ENCODE peak calls at places on chromosomes 11 and 22, in six cellular contexts. L, C, S, D, O and P are unnamed samples.

GRCh38 chr11:12089041-12089440 is 21.3 kb upstream of the MICAL2 start:
- DNase-seq in L (no peak), D (no peak), O (no peak), C (no peak), S (no peak), P (no peak)

GRCh38 chr11:95453616-95454118 is 222.7 kb upstream of the SESN3 start:
- DNase-seq in O (peak), S (no peak), D (no peak), L (no peak), C (peak), P (no peak)

GRCh38 chr11:73766763-73767162 is 5.9 kb upstream of the RAB6A start:
- DNase-seq in L (no peak), C (no peak), D (no peak), O (no peak), S (no peak), P (no peak)

GRCh38 chr22:24106385-24107381 is 74.6 kb upstream of the SUSD2 start:
- DNase-seq in L (peak), S (no peak), C (no peak), D (no peak), O (no peak), P (no peak)

GRCh38 chr11:44823006-44823405 is 96.2 kb downstream of the TSPAN18 start:
- DNase-seq in O (no peak), C (no peak), L (peak), S (no peak), D (no peak), P (no peak)

GRCh38 chr11:24249921-24250320 is 246.9 kb upstream of the LUZP2 start:
- DNase-seq in S (no peak), O (no peak), D (no peak), L (no peak), C (no peak), P (no peak)

GRCh38 chr11:35878736-35879135 is 65.1 kb upstream of the LDLRAD3 start:
- DNase-seq in L (no peak), O (no peak), C (no peak), S (no peak), D (no peak), P (no peak)

GRCh38 chr11:68012843-68013610 is 2.9 kb downstream of the ALDH3B1 start:
- DNase-seq in O (peak), S (no peak), D (peak), C (no peak), L (no peak), P (no peak)

GRCh38 chr22:29689872-29690213 is 30.0 kb upstream of the CABP7 start:
- DNase-seq in O (peak), D (no peak), C (peak), L (peak), S (peak), P (no peak)

GRCh38 chr11:70517996-70518907 is 119.9 kb downstream of the CTTN start:
- DNase-seq in O (peak), D (no peak), C (peak), L (no peak), S (peak), P (no peak)

GRCh38 chr11:21975242-21975641 is 217.6 kb upstream of the ANO5 start:
- DNase-seq in D (no peak), C (no peak), O (no peak), L (no peak), S (no peak), P (no peak)

GRCh38 chr11:128336203-128336602 is 251.2 kb downstream of the ETS1 start:
- DNase-seq in C (no peak), S (peak), L (no peak), O (peak), D (no peak), P (no peak)

GRCh38 chr22:46415816-46416536 is 80.5 kb downstream of the TRMU start:
- DNase-seq in O (no peak), D (no peak), L (no peak), S (no peak), C (peak), P (no peak)

GRCh38 chr11:67470337-67471002 is 1.4 kb upstream of the TMEM134 start:
- DNase-seq in D (no peak), C (no peak), L (no peak), S (no peak), O (no peak), P (no peak)

GRCh38 chr11:99098258-99098657 is 77.5 kb downstream of the CNTN5 start:
- DNase-seq in S (no peak), C (no peak), D (no peak), O (no peak), L (no peak), P (no peak)

GRCh38 chr11:134261626-134262488 is 8.5 kb downstream of the ACAD8 start:
- DNase-seq in D (peak), S (no peak), O (peak), L (peak), C (no peak), P (peak)

GRCh38 chr11:9330387-9331384 is 16.3 kb upstream of the TMEM41B start:
- DNase-seq in S (no peak), D (no peak), O (peak), C (no peak), L (no peak), P (no peak)

GRCh38 chr11:93940395-93940794 is 80.8 kb upstream of the HEPHL1 start:
- DNase-seq in L (no peak), O (no peak), D (no peak), S (no peak), C (no peak), P (no peak)

GRCh38 chr11:46560300-46561025 is 33.4 kb downstream of the AMBRA1 start:
- DNase-seq in S (no peak), C (no peak), L (no peak), D (no peak), O (no peak), P (no peak)

GRCh38 chr22:31561238-31561887 is 65.0 kb downstream of the SFI1 start:
- DNase-seq in O (peak), D (peak), L (peak), C (peak), S (peak), P (peak)

GRCh38 chr22:30882974-30883533 is 85.5 kb downstream of the MORC2 start:
- DNase-seq in D (no peak), C (no peak), O (no peak), S (no peak), L (no peak), P (no peak)

GRCh38 chr11:45162916-45163879 is 16.8 kb downstream of the PRDM11 start:
- DNase-seq in D (no peak), C (no peak), S (no peak), O (no peak), L (no peak), P (no peak)

GRCh38 chr11:64768300-64768694 is 8.5 kb upstream of the PYGM start:
- DNase-seq in D (no peak), S (no peak), L (no peak), C (no peak), O (no peak), P (no peak)

GRCh38 chr22:45502215-45503070 is at the start of gene FBLN1:
- DNase-seq in C (no peak), S (peak), O (peak), L (peak), D (peak), P (peak)

GRCh38 chr11:76838422-76839068 is 22.2 kb upstream of the ACER3 start:
- DNase-seq in C (no peak), D (peak), L (no peak), S (no peak), O (no peak), P (no peak)

GRCh38 chr22:45318168-45318557 is 8.4 kb downstream of the FAM118A start:
- DNase-seq in L (no peak), D (no peak), S (peak), C (peak), O (no peak), P (no peak)

GRCh38 chr11:69321877-69322350 is 28.0 kb downstream of the MYEOV start:
- DNase-seq in S (no peak), L (no peak), O (peak), C (no peak), D (no peak), P (no peak)

GRCh38 chr11:48263416-48263911 is at the start of gene OR4X1:
- DNase-seq in D (no peak), O (no peak), S (no peak), C (no peak), L (no peak), P (no peak)

GRCh38 chr22:42844756-42845155 is 12.3 kb downstream of the ARFGAP3 start:
- DNase-seq in S (no peak), D (no peak), C (no peak), O (peak), L (no peak), P (no peak)

GRCh38 chr22:29801153-29801552 is 34.0 kb downstream of the UQCR10 start:
- DNase-seq in L (no peak), D (no peak), S (no peak), O (no peak), C (no peak), P (no peak)

GRCh38 chr22:42907404-42908081 is 50.5 kb upstream of the ARFGAP3 start:
- DNase-seq in L (no peak), S (no peak), O (no peak), C (no peak), D (no peak), P (no peak)

GRCh38 chr11:70467196-70468085 is 69.1 kb downstream of the CTTN start:
- DNase-seq in O (peak), L (peak), D (peak), C (peak), S (peak), P (no peak)

GRCh38 chr11:8775341-8776133 is 92.9 kb downstream of the RPL27A start:
- DNase-seq in O (peak), S (no peak), C (no peak), L (no peak), D (no peak), P (no peak)

GRCh38 chr11:107276057-107276456 is 181.6 kb downstream of the CWF19L2 start:
- DNase-seq in O (no peak), L (no peak), C (peak), S (no peak), D (no peak), P (no peak)

GRCh38 chr11:134270250-134270714 is 5.9 kb upstream of the GLB1L3 start:
- DNase-seq in C (no peak), S (no peak), D (peak), L (no peak), O (peak), P (no peak)

GRCh38 chr22:19488884-19489843 is 9.4 kb downstream of the CDC45 start:
- DNase-seq in S (no peak), C (peak), O (peak), L (no peak), D (no peak), P (no peak)

GRCh38 chr22:21012446-21013407 is 2.2 kb upstream of the P2RX6 start:
- DNase-seq in C (no peak), O (no peak), S (no peak), L (no peak), D (no peak), P (no peak)
- TF ChIP-seq CTCF in C (no peak), O (no peak), S (no peak), L (no peak), D (no peak), P (no peak)

GRCh38 chr11:1387961-1388762 is 1.6 kb upstream of the BRSK2 start:
- DNase-seq in C (no peak), O (no peak), D (no peak), L (peak), S (peak), P (no peak)

GRCh38 chr11:1388763-1389102 is 1.0 kb upstream of the BRSK2 start:
- DNase-seq in O (no peak), L (peak), D (no peak), S (no peak), C (no peak), P (no peak)

GRCh38 chr11:1390603-1391164 is 950 bp downstream of the BRSK2 start:
- DNase-seq in L (peak), S (peak), D (no peak), O (no peak), C (no peak), P (no peak)

GRCh38 chr11:1389932-1390587 is at the start of gene BRSK2:
- DNase-seq in C (no peak), L (no peak), S (peak), D (no peak), O (no peak), P (no peak)

DNA sequence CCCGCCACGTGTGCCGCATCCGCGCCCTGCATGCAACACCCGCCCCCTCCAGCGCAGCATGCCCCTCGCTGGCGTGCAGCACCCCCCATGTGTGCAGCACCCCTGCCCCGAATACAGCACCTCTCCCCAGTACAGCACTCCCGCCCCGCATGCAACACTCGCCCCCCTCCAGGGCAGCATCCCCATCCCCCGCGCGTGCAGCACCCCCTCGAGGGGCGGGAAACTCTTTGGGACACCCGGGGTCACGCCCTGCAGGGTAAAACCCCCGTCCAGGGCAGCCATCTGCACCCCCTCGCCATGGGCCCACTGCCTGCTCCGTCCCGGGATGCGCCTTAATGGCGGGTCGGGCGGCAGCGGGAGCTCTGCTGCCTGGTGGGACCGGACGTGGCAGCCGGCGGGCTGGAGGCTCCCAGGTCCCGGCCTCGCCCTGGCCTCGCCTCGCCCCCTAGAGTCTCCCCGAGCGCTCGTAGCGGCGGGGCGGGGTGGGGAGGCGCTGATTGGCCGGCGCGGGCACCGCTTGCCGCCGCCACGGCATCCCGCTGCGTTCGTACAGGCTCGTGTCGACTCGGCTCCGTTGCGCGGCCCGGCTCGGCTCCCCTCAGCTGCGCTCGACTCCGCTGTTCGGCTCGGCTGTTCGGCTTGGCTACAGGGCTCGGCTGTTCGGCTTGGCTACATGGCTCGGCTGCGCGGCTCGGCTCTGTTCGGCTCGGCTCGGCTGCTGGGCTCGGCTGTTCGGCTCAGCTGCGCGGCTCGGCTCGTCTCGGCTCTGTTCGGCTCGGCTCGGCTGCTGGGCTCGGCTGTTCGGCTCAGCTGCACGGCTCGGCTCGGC is 417 bp upstream of the BRSK2 start:
- DNase-seq in C (peak), L (peak), O (peak), D (peak), S (peak), P (peak)
- TF ChIP-seq CTCF in C (peak), L (peak), O (no peak), D (peak), S (no peak), P (peak)

DNA sequence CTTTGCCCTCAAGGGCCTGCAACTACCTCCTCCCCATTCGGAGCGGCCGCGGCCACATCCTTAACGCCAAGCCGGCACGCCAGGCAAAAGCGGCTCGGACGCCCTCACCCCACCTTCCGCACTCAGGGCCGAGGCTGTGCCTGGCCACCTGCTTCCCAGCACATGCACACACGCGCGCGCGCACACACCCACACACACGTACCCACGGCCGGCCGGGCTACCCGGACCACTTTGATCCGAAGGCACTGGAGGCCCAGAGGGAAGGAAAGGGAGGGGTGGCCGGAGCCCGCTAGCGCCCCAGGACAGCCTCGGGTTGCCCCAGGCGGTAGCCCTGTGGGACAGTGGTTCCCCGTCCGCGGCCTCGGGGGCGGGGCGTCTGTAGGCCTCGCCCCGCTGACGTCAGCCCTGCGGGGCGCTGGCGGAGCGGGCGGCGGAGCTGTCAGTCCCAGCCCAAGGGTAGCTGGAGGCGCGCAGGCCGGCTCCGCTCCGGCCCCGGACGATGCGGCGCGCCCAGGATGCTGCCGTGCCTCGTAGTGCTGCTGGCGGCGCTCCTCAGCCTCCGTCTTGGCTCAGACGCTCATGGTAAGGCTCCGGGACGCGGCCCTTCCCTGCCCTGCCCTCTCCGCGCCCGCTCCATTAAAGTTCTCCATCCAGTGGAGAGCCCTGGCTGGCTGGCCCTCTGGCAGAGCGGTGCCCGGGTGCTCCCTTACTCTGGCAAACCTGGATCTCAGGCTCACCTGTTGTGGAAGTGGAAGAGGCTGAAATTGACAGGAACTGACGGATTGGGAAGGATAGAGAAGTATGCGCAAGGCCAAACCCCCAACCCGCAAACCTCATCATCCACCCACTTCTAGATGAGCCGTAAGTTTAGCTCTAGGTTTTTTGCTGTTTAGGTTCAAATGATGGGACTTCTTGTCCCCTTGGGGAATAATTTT is at the start of gene IL10RA:
- DNase-seq in L (peak), C (peak), D (peak), O (no peak), S (peak), P (peak)
- TF ChIP-seq CTCF in L (no peak), C (no peak), D (no peak), O (no peak), S (no peak), P (no peak)

DNA sequence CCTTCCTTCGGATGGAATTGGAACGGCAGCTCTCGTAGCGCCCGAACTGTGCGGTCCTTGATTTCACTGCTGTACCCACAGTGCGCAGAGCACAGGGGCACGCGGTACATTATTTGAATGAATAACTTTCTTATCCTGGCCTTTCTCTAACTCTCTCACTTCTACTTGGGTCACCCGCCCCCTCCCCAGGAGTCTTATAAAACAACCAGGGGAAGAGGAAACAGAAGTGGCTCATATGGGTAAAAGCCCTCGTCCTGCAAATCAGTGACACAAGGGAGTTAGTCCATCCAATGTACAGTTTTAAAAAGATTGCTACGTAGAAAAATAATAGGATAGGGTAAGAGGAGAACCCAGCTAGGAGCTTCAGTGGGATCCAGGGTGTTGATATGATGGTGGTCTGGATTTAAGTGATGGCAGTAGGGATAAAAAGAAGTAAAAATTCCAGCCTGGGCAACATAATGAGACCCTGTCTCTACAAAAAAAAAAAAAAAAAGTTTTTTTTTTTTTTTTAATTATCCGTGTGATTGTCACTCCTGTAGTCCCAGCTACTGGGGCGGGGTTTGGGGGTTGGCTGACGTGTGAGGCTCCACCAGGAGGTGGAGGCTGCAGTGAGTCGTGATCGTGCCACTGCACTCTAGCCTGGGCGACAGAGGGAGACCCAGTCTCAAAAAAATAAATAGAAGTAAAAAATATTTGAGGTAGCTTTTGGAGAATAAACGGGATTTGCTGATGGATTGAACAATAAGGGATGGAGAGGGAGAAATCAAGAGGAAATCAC is 7.1 kb upstream of the L3MBTL2 start:
- DNase-seq in C (no peak), S (peak), L (no peak), D (peak), O (peak), P (no peak)
- TF ChIP-seq CTCF in C (no peak), S (no peak), L (no peak), D (no peak), O (no peak), P (no peak)

GRCh38 chr11:104152941-104153340 is 11.0 kb downstream of the PDGFD start:
- DNase-seq in L (no peak), D (no peak), S (no peak), O (no peak), C (no peak), P (no peak)

GRCh38 chr11:104148074-104148473 is 15.9 kb downstream of the PDGFD start:
- DNase-seq in S (no peak), D (no peak), L (no peak), C (no peak), O (peak), P (no peak)

GRCh38 chr11:104148696-104149095 is 15.3 kb downstream of the PDGFD start:
- DNase-seq in D (no peak), O (no peak), L (no peak), C (no peak), S (no peak), P (no peak)

GRCh38 chr11:104154296-104154695 is 9.7 kb downstream of the PDGFD start:
- DNase-seq in L (no peak), D (no peak), O (no peak), C (no peak), S (no peak), P (no peak)

DNA sequence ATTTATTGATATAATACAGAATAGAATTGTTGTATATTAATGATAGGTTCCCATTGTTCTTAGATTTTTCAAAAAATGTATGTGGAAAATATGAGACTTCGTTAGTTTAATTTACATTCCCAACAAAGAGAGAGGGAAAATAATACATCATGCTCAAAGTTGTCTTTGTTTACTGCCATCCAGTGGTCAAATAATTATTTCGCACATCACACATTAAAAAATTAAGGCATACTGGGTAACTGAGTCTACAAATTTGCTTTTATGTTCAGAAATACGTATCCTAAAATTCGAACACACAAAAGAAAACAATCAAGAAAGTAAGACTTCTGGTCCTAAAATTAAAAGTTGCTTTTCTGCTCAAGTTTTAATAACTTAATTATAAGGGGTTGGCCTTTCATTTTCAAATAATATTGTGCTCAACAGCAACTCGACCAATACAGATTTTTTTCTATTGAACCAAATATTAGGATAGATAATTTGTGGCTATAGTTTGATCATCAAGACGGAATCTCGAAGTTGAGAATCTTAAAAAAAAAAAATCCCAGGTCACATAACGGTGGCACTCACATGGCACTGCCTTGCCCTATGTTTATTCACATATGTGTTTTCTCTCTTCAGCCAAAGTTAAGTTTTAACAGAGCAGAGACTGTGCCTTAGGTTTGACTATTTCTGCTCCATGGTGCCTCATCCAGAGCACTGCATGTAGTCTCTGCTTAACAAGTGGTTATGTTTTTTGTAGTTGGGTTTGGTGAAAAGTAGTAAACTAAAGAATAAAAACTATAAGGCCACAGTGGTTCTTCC is 12.3 kb downstream of the PDGFD start:
- DNase-seq in D (no peak), S (no peak), C (no peak), O (peak), L (no peak), P (no peak)
- TF ChIP-seq CTCF in D (no peak), S (no peak), C (peak), O (peak), L (peak), P (peak)